ENCODE peak calls at places on chromosomes 12 and 14, in six cellular contexts. H is activated gamma-delta T cell, I is T-cell, A is ACHN, R is NCI-H748 treated with DMSO at 0.1 percent for 48 hours, D is GM13977. S is an unnamed sample.
A peak's percentile ranks its signal among the peaks of the same experiment; 100 is the strongest.

GRCh38 chr12:132530451-132530850 is 40.5 kb downstream of the FBRSL1 start:
- DNase-seq in H (no peak), I (no peak), A (no peak), R (no peak), D (no peak), S (no peak)

GRCh38 chr12:84035766-84036165 is 876.8 kb downstream of the SLC6A15 start:
- DNase-seq in H (no peak), I (no peak), A (no peak), R (no peak), D (no peak), S (no peak)

GRCh38 chr14:36525746-36526099 is 5.7 kb upstream of the NKX2-1 start:
- DNase-seq in H (no peak), I (no peak), A (no peak), R (no peak), D (no peak), S (no peak)

GRCh38 chr12:10191865-10192264 is 13.0 kb downstream of the TMEM52B start:
- DNase-seq in H (no peak), I (no peak), A (no peak), R (no peak), D (no peak), S (peak; percentile 17)

GRCh38 chr14:20609215-20610001 is 18.2 kb upstream of the RNASE12 start:
- DNase-seq in H (no peak), I (peak; percentile 38), A (peak; percentile 86), R (peak; percentile 90), D (peak; percentile 78), S (peak; percentile 88)

GRCh38 chr12:3054993-3055711 is 22.0 kb upstream of the TSPAN9 start:
- DNase-seq in H (no peak), I (no peak), A (no peak), R (no peak), D (no peak), S (no peak)

GRCh38 chr14:51849095-51849494 is 11.3 kb upstream of the GNG2 start:
- DNase-seq in H (no peak), I (no peak), A (no peak), R (no peak), D (no peak), S (peak; percentile 46)

GRCh38 chr12:131950182-131950913 is 606 bp downstream of the EP400 start:
- DNase-seq in H (peak; percentile 52), I (peak; percentile 13), A (peak; percentile 44), R (no peak), D (peak; percentile 58), S (no peak)

GRCh38 chr14:102633906-102634595 is 41.6 kb downstream of the RCOR1 start:
- DNase-seq in H (no peak), I (no peak), A (no peak), R (no peak), D (no peak), S (no peak)

GRCh38 chr14:51490205-51490604 is 161.5 kb upstream of the FRMD6 start:
- DNase-seq in H (no peak), I (no peak), A (no peak), R (no peak), D (no peak), S (no peak)

GRCh38 chr12:51653431-51653830 is 62.4 kb downstream of the SCN8A start:
- DNase-seq in H (no peak), I (no peak), A (no peak), R (no peak), D (no peak), S (no peak)

GRCh38 chr14:69289811-69290520 is 30.0 kb downstream of the GALNT16 start:
- DNase-seq in H (no peak), I (no peak), A (no peak), R (no peak), D (no peak), S (no peak)

GRCh38 chr12:56153291-56154065 is 1.1 kb downstream of the MYL6B start:
- DNase-seq in H (no peak), I (no peak), A (no peak), R (no peak), D (no peak), S (no peak)

GRCh38 chr12:102438047-102438822 is 42.1 kb downstream of the IGF1 start:
- DNase-seq in H (no peak), I (no peak), A (no peak), R (no peak), D (no peak), S (peak; percentile 54)

GRCh38 chr12:56933826-56934625 is at the start of gene SDR9C7:
- DNase-seq in H (no peak), I (no peak), A (no peak), R (no peak), D (no peak), S (no peak)

GRCh38 chr12:3173008-3173553 is 95.9 kb downstream of the TSPAN9 start:
- DNase-seq in H (no peak), I (no peak), A (no peak), R (no peak), D (no peak), S (no peak)

GRCh38 chr12:120534703-120535655 is 823 bp downstream of the RNF10 start:
- DNase-seq in H (peak; percentile 48), I (peak; percentile 31), A (peak; percentile 87), R (peak; percentile 21), D (peak; percentile 77), S (peak; percentile 72)

GRCh38 chr12:72966684-72967083 is 694.5 kb downstream of the TRHDE start:
- DNase-seq in H (no peak), I (no peak), A (no peak), R (no peak), D (no peak), S (no peak)

GRCh38 chr14:75906680-75907280 is 75.0 kb downstream of the TGFB3 start:
- DNase-seq in H (no peak), I (peak; percentile 59), A (peak; percentile 53), R (peak; percentile 47), D (peak; percentile 60), S (peak; percentile 21)

GRCh38 chr14:75886661-75887348 is 95.0 kb downstream of the TGFB3 start:
- DNase-seq in H (no peak), I (no peak), A (no peak), R (no peak), D (no peak), S (no peak)

GRCh38 chr14:55438066-55438683 is 2.2 kb downstream of the TBPL2 start:
- DNase-seq in H (no peak), I (no peak), A (peak; percentile 51), R (peak; percentile 52), D (peak; percentile 51), S (peak; percentile 46)

GRCh38 chr12:10283028-10283427 is 24.6 kb upstream of the KLRD1 start:
- DNase-seq in H (no peak), I (no peak), A (no peak), R (no peak), D (no peak), S (peak; percentile 3)

GRCh38 chr12:50411051-50411660 is 10.5 kb downstream of the LARP4 start:
- DNase-seq in H (no peak), I (no peak), A (no peak), R (no peak), D (no peak), S (no peak)

GRCh38 chr12:128077211-128077916 is 189.6 kb upstream of the TMEM132C start:
- DNase-seq in H (no peak), I (no peak), A (no peak), R (no peak), D (no peak), S (no peak)

GRCh38 chr12:28750946-28751714 is 397.9 kb upstream of the FAR2 start:
- DNase-seq in H (no peak), I (no peak), A (no peak), R (no peak), D (no peak), S (no peak)

GRCh38 chr14:21428930-21429329 is 27.0 kb downstream of the CHD8 start:
- DNase-seq in H (no peak), I (no peak), A (peak; percentile 10), R (no peak), D (no peak), S (no peak)

GRCh38 chr12:110616471-110617115 is 2.7 kb downstream of the TCTN1 start:
- DNase-seq in H (no peak), I (no peak), A (no peak), R (no peak), D (no peak), S (no peak)

GRCh38 chr12:47942327-47943230 is 20.8 kb upstream of the TMEM106C start:
- DNase-seq in H (no peak), I (no peak), A (peak; percentile 61), R (no peak), D (peak; percentile 69), S (no peak)

GRCh38 chr14:93824076-93824475 is 35.8 kb upstream of the PRIMA1 start:
- DNase-seq in H (no peak), I (no peak), A (no peak), R (no peak), D (no peak), S (no peak)

GRCh38 chr12:100827901-100828520 is 33.4 kb downstream of the ANO4 start:
- DNase-seq in H (no peak), I (no peak), A (peak; percentile 75), R (peak; percentile 51), D (peak; percentile 9), S (peak; percentile 40)

GRCh38 chr14:21208554-21208953 is 52.7 kb upstream of the OR5AU1 start:
- DNase-seq in H (no peak), I (no peak), A (no peak), R (no peak), D (no peak), S (no peak)

GRCh38 chr14:100076133-100076532 is 10.9 kb downstream of the EVL start:
- DNase-seq in H (no peak), I (no peak), A (peak; percentile 11), R (no peak), D (peak; percentile 42), S (peak; percentile 47)

GRCh38 chr14:59107819-59108218 is 80.6 kb upstream of the DAAM1 start:
- DNase-seq in H (no peak), I (no peak), A (no peak), R (no peak), D (no peak), S (no peak)

GRCh38 chr12:32885831-32886230 is 10.7 kb downstream of the PKP2 start:
- DNase-seq in H (no peak), I (no peak), A (no peak), R (peak; percentile 92), D (no peak), S (no peak)

GRCh38 chr14:71751264-71751663 is 181.0 kb upstream of the RGS6 start:
- DNase-seq in H (no peak), I (no peak), A (no peak), R (no peak), D (no peak), S (peak; percentile 48)

GRCh38 chr14:23950411-23951135 is 3.0 kb upstream of the DHRS4 start:
- DNase-seq in H (no peak), I (no peak), A (no peak), R (no peak), D (no peak), S (no peak)

S was measured in HT1080.